ENCODE peak calls at places on chromosomes 4 and X, in four cellular contexts. N is type B pancreatic cell, U is ELR, R is T-helper 9 cell. P is an unnamed sample.

GRCh38 chr4:38237139-38237538 is 276.9 kb downstream of the PTTG2 start:
- DNase-seq in N (no peak), U (peak; percentile 78), R (no peak), P (no peak)

GRCh38 chr4:44257461-44257860 is 191.1 kb downstream of the KCTD8 start:
- DNase-seq in N (no peak), U (no peak), R (no peak), P (no peak)

GRCh38 chr4:170193496-170193895 is 103.7 kb upstream of the AADAT start:
- DNase-seq in N (no peak), U (no peak), R (no peak), P (no peak)

GRCh38 chr4:39699676-39700409 is 1.9 kb downstream of the UBE2K start:
- DNase-seq in N (no peak), U (peak; percentile 55), R (no peak), P (peak; percentile 44)

GRCh38 chrX:42686706-42687105 is 91.3 kb downstream of the PPP1R2C start:
- DNase-seq in N (no peak), U (no peak), R (no peak), P (no peak)

GRCh38 chrX:100297732-100298131 is 112.3 kb downstream of the PCDH19 start:
- DNase-seq in N (no peak), U (no peak), R (no peak), P (no peak)

GRCh38 chrX:137945470-137945869 is 379.5 kb downstream of the ZIC3 start:
- DNase-seq in N (no peak), U (no peak), R (no peak), P (no peak)

GRCh38 chrX:134622056-134622812 is 36.0 kb downstream of the PLAC1 start:
- DNase-seq in N (no peak), U (peak; percentile 88), R (no peak), P (peak; percentile 92)

GRCh38 chrX:18010251-18010650 is 149.2 kb upstream of the RAI2 start:
- DNase-seq in N (no peak), U (no peak), R (no peak), P (no peak)

GRCh38 chrX:147957291-147957690 is 23.8 kb upstream of the FMR1NB start:
- DNase-seq in N (no peak), U (no peak), R (no peak), P (no peak)

GRCh38 chr4:175998782-175999181 is 66.9 kb upstream of the WDR17 start:
- DNase-seq in N (no peak), U (peak; percentile 13), R (no peak), P (no peak)

GRCh38 chr4:139975830-139976272 is 178.1 kb downstream of the MAML3 start:
- DNase-seq in N (no peak), U (peak; percentile 16), R (no peak), P (peak; percentile 20)

GRCh38 chrX:13938053-13938765 is 91.5 kb downstream of the GEMIN8 start:
- DNase-seq in N (peak; percentile 70), U (peak; percentile 1), R (no peak), P (no peak)

GRCh38 chr4:15665738-15666365 is 10.7 kb upstream of the FBXL5 start:
- DNase-seq in N (no peak), U (peak; percentile 90), R (no peak), P (peak; percentile 90)

GRCh38 chr4:82469776-82470345 is 39.5 kb downstream of the ENOPH1 start:
- DNase-seq in N (peak; percentile 34), U (peak; percentile 56), R (no peak), P (peak; percentile 62)

GRCh38 chr4:98092833-98093439 is 50.3 kb downstream of the STPG2 start:
- DNase-seq in N (no peak), U (peak; percentile 30), R (no peak), P (peak; percentile 13)

GRCh38 chr4:2994917-2995316 is 31.5 kb downstream of the GRK4 start:
- DNase-seq in N (no peak), U (no peak), R (no peak), P (no peak)

P was measured in LHCN-M2.